ENCODE peak calls at places on chromosome X, in six cellular contexts. X is body of pancreas, O is endothelial cell of umbilical vein, M is AG04450, P is ovary, B is cardiac muscle cell. W is an unnamed sample.

GRCh38 chrX:10828640-10829039 is 208.3 kb upstream of the MID1 start:
- DNase-seq in X (peak; percentile 35), O (no peak), M (no peak), P (no peak), B (no peak), W (no peak)

GRCh38 chrX:138710866-138711331 is 618 bp downstream of the FGF13 start:
- DNase-seq in X (peak; percentile 11), O (no peak), M (no peak), P (peak; percentile 15), B (peak; percentile 66), W (no peak)

GRCh38 chrX:22159071-22159470 is 113.6 kb upstream of the CBLL2 start:
- DNase-seq in X (no peak), O (no peak), M (no peak), P (no peak), B (no peak), W (peak; percentile 23)

GRCh38 chrX:46686003-46686645 is 72.8 kb downstream of the SLC9A7 start:
- DNase-seq in X (peak; percentile 17), O (peak; percentile 41), M (no peak), P (peak; percentile 50), B (peak; percentile 32), W (peak; percentile 54)

GRCh38 chrX:135416546-135416945 is 5.2 kb upstream of the SMIM10L2A start:
- DNase-seq in X (no peak), O (no peak), M (no peak), P (no peak), B (no peak), W (no peak)

GRCh38 chrX:34778961-34779360 is 121.9 kb upstream of the TMEM47 start:
- DNase-seq in X (no peak), O (no peak), M (peak; percentile 15), P (no peak), B (no peak), W (peak; percentile 76)

GRCh38 chrX:31383991-31384390 is 312.1 kb upstream of the FTHL17 start:
- DNase-seq in X (no peak), O (no peak), M (no peak), P (no peak), B (no peak), W (no peak)

GRCh38 chrX:124862304-124862703 is 457.4 kb upstream of the TEX13C start:
- DNase-seq in X (no peak), O (no peak), M (no peak), P (no peak), B (no peak), W (no peak)

GRCh38 chrX:22147942-22148341 is 115.8 kb downstream of the PHEX start:
- DNase-seq in X (no peak), O (no peak), M (no peak), P (no peak), B (no peak), W (no peak)

GRCh38 chrX:137166591-137166990 is 132.8 kb upstream of the GPR101 start:
- DNase-seq in X (peak; percentile 13), O (no peak), M (no peak), P (no peak), B (peak; percentile 15), W (no peak)

GRCh38 chrX:76126851-76127250 is 46.0 kb upstream of the PBDC1 start:
- DNase-seq in X (no peak), O (no peak), M (no peak), P (no peak), B (no peak), W (no peak)

GRCh38 chrX:113470166-113470565 is 629.5 kb upstream of the AMOT start:
- DNase-seq in X (no peak), O (no peak), M (no peak), P (no peak), B (no peak), W (no peak)

GRCh38 chrX:44344687-44345086 is 1.2 kb upstream of the EFHC2 start:
- DNase-seq in X (no peak), O (no peak), M (no peak), P (no peak), B (no peak), W (no peak)

GRCh38 chrX:136193771-136194170 is 46.4 kb downstream of the FHL1 start:
- DNase-seq in X (no peak), O (no peak), M (no peak), P (no peak), B (no peak), W (no peak)

GRCh38 chrX:446243-446642 is 59.5 kb upstream of the PPP2R3B start:
- DNase-seq in X (no peak), O (no peak), M (no peak), P (no peak), B (no peak), W (no peak)
- H3K4me3 ChIP-seq in X (no peak overlapping the region), O (no peak overlapping the region), M (no peak overlapping the region), P (no peak overlapping the region), B (no peak overlapping the region), W (no peak overlapping the region)

DNA sequence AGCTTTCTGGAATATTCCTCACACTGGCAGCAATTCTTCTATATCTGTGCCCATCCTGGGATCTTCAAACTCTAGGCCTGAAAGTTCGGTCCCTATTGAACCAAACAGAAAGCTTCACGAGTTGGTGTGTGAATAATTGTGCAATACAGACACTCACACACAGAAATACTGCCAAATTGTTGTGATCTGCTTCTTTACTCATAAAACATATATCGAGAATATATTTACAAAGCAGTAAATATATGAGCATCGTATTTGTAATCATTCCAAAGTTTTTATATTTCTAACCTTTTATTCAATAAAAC is 56.6 kb upstream of the BEX4 start:
- DNase-seq in X (no peak), O (no peak), M (no peak), P (no peak), B (no peak), W (no peak)
- TF ChIP-seq CTCF in X (no peak), O (no peak), M (no peak), P (no peak), B (no peak), W (no peak)

GRCh38 chrX:153967536-153968214 is 3.9 kb downstream of the HCFC1 start:
- DNase-seq in X (no peak), O (peak; percentile 24), M (no peak), P (no peak), B (no peak), W (no peak)
- H3K4me3 ChIP-seq in X (no peak overlapping the region), O (no peak overlapping the region), M (no peak overlapping the region), P (no peak overlapping the region), B (no peak overlapping the region), W (no peak overlapping the region)

GRCh38 chrX:40550069-40550468 is 30.7 kb upstream of the ATP6AP2 start:
- DNase-seq in X (peak; percentile 40), O (no peak), M (no peak), P (no peak), B (no peak), W (no peak)

GRCh38 chrX:40558590-40558989 is 22.2 kb upstream of the ATP6AP2 start:
- DNase-seq in X (no peak), O (no peak), M (no peak), P (no peak), B (no peak), W (no peak)

GRCh38 chrX:40546870-40547269 is 33.9 kb upstream of the ATP6AP2 start:
- DNase-seq in X (no peak), O (no peak), M (no peak), P (no peak), B (no peak), W (no peak)

DNA sequence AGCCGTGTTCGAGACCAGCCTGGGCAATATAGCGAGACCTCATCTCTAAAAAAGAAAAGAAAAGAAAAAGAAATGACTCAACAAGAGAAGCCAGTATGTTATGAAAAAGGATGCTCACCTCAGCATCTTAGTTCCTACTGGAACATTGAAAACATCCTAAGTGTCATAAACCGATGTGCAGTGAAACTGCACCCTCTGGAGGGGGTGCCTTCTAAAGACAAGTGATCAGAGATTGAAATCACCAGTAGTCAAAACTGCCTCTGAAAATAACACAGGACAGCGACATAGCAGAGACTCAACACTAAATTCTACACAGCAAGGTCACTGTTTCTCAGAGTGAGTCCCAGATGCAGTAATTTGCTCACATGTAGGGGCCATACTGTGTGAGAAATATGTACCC is 28.0 kb upstream of the ATP6AP2 start:
- DNase-seq in X (no peak), O (no peak), M (no peak), P (no peak), B (no peak), W (peak; percentile 8)
- TF ChIP-seq CTCF in X (no peak), O (no peak), M (peak; percentile 39), P (no peak), B (no peak), W (peak; percentile 18)

DNA sequence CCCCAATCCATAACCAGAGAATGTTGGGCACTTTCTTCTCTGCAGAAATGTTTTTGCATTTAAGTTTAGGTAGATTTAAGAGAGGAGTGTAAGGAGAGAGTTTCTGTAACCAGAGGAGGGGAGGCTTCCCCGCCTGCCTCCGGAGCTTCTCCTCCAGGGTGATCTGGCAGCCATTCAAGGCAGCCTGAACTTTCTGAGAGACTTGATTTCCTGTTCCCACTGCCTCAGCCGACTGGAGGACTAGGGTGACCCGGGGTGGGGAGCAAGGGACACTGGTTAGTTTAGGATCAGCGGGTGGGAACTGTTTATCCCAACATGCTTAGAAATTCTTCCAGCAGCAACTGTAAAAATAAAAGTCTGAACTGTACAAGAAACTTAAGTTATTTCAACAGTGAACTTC is 15.1 kb downstream of the FAM9C start:
- DNase-seq in X (peak; percentile 61), O (no peak), M (no peak), P (peak; percentile 51), B (no peak), W (peak; percentile 30)
- H3K4me3 ChIP-seq in X (no peak overlapping the region), O (no peak overlapping the region), M (no peak overlapping the region), P (no peak overlapping the region), B (no peak overlapping the region), W (no peak overlapping the region)

DNA sequence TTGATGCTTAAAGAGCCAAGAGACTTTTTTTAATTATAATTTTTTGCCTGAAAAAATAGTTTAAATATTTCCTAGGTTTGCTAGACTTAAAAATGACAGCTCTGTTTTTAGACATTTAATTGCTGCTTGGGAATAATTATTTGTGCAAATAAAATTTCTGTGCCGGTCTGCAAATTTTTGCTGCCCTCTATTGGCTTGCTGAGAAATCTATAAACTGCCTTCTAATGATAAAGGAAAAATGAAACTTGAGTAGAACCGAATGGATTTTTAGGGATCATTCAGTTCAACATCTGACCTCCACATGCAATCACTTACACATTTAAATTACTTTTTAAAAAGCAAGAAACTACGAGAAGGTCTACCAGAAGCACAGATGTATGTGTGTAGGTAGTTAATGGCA is 434.0 kb downstream of the FAM133A start:
- DNase-seq in X (no peak), O (no peak), M (no peak), P (no peak), B (no peak), W (no peak)
- TF ChIP-seq CTCF in X (peak; percentile 28), O (no peak), M (no peak), P (no peak), B (no peak), W (peak; percentile 24)

GRCh38 chrX:130085551-130085986 is 24.7 kb downstream of the ELF4 start:
- DNase-seq in X (no peak), O (peak; percentile 90), M (no peak), P (no peak), B (no peak), W (no peak)
- H3K4me3 ChIP-seq in X (no peak overlapping the region), O (no peak overlapping the region), M (no peak overlapping the region), P (no peak overlapping the region), B (no peak overlapping the region), W (no peak overlapping the region)